ENCODE peak calls at places on chromosomes 7 and 10, in ten cellular contexts. G is left ventricle myocardium inferior, X is natural killer cell, K is foreskin keratinocyte, D is bronchial epithelial cell, R is stomach, E is fibroblast of pulmonary artery, B is glutamatergic neuron, U is endothelial cell, C is fibroblast of villous mesenchyme. P is an unnamed sample.

GRCh38 chr7:112298543-112299100 is 92.1 kb downstream of the ZNF277 start:
- DNase-seq in G (no peak), X (no peak), K (no peak), D (no peak), R (no peak), E (no peak), B (no peak), U (no peak), C (no peak), P (no peak)

GRCh38 chr7:148191391-148192076 is 399.0 kb upstream of the C7orf33 start:
- DNase-seq in G (no peak), X (no peak), K (no peak), D (no peak), R (peak; percentile 58), E (peak; percentile 66), B (no peak), U (no peak), C (peak; percentile 16), P (no peak)

GRCh38 chr7:137354361-137354760 is 10.8 kb upstream of the PTN start:
- DNase-seq in G (no peak), X (no peak), K (no peak), D (no peak), R (no peak), E (peak; percentile 73), B (no peak), U (no peak), C (no peak), P (no peak)

GRCh38 chr10:116810895-116811294 is 38.4 kb upstream of the ENO4 start:
- DNase-seq in G (no peak), X (no peak), K (no peak), D (no peak), R (no peak), E (no peak), B (no peak), U (no peak), C (no peak), P (no peak)

GRCh38 chr7:80318081-80318480 is 183.4 kb downstream of the GNAI1 start:
- DNase-seq in G (no peak), X (no peak), K (no peak), D (no peak), R (no peak), E (no peak), B (no peak), U (no peak), C (no peak), P (no peak)

GRCh38 chr7:158903897-158904541 is 47.7 kb downstream of the DYNC2I1 start:
- DNase-seq in G (no peak), X (no peak), K (no peak), D (no peak), R (no peak), E (no peak), B (no peak), U (no peak), C (no peak), P (no peak)

GRCh38 chr7:27101906-27102577 is 441 bp downstream of the HOXA2 start:
- DNase-seq in G (no peak), X (no peak), K (no peak), D (no peak), R (no peak), E (no peak), B (no peak), U (no peak), C (no peak), P (peak; percentile 71)

GRCh38 chr10:15321431-15322321 is 49.4 kb downstream of the FAM171A1 start:
- DNase-seq in G (peak; percentile 53), X (no peak), K (no peak), D (no peak), R (no peak), E (peak; percentile 79), B (no peak), U (no peak), C (peak; percentile 86), P (no peak)

GRCh38 chr7:5452937-5453540 is 29.4 kb upstream of the TNRC18 start:
- DNase-seq in G (no peak), X (no peak), K (no peak), D (peak; percentile 28), R (no peak), E (peak; percentile 83), B (no peak), U (no peak), C (peak; percentile 85), P (peak; percentile 44)

GRCh38 chr7:149725426-149725821 is 48.0 kb downstream of the ZNF467 start:
- DNase-seq in G (no peak), X (no peak), K (no peak), D (no peak), R (no peak), E (no peak), B (no peak), U (no peak), C (no peak), P (no peak)

GRCh38 chr10:33352631-33353030 is 18.2 kb upstream of the NRP1 start:
- DNase-seq in G (no peak), X (no peak), K (no peak), D (no peak), R (no peak), E (no peak), B (no peak), U (no peak), C (no peak), P (no peak)

GRCh38 chr7:51930834-51931233 is 614.2 kb upstream of the COBL start:
- DNase-seq in G (no peak), X (no peak), K (no peak), D (no peak), R (no peak), E (no peak), B (no peak), U (no peak), C (no peak), P (no peak)

GRCh38 chr7:51929818-51930217 is 613.2 kb upstream of the COBL start:
- DNase-seq in G (no peak), X (no peak), K (no peak), D (no peak), R (no peak), E (no peak), B (no peak), U (no peak), C (no peak), P (no peak)

DNA sequence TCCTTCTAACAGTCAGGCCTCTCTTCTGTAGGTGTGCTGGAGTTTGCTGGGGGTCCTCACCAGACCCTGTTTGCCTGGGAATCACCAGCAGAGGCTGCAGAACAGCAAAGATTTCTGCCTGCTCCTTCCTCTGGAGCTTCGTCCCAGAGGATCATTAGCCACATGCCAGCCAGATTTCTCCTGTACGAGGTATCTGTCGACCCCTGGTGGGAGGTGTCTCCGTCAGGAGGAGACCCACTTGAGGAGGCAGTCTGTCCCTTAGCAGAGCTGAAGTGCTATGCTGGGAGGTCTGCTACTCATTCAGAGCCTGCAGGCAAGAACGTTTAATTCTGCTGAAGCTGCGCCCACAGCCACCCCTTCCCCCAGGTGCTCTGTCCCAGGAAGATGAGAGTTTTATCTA is 611.1 kb upstream of the COBL start:
- DNase-seq in G (no peak), X (no peak), K (no peak), D (no peak), R (no peak), E (no peak), B (no peak), U (no peak), C (no peak), P (no peak)
- TF ChIP-seq CTCF in G (no peak), X (no peak), K (no peak), D (no peak), R (no peak), E (no peak), B (no peak), U (no peak), C (no peak), P (no peak)

DNA sequence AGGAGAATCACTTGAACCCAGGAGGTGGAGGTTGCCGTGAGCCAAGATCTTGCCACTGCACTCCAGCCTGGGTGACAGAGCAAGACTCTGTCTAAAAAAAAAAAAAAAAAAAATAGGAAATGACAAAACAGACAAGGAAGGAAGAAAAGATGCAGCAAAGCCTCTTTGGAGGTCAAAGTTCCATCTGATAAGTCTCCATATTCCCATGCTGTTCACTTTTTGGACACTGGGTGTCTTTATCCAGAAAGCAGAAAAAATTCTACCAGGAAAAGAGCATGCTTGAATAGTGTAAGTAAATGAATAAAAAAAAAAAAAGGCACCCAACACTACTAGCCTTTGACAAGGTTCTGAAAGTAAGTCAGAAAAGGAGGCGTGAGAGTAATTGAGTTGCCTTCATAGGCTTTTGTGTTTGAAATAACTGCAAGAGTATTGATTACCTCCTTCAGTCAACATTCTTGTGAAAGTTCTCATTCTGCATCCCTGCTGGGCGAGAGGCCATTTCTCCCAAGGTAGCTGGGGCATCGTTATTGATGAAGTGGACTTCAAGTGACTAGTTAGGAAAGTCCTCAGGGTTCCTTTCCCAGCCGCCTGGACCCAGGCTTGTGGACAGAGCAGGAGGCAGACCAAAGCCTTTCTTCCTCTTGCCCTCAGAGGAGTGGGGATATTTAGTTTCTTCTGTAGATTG is 133.3 kb upstream of the KIF5B start:
- DNase-seq in G (no peak), X (no peak), K (no peak), D (peak; percentile 20), R (no peak), E (peak; percentile 29), B (no peak), U (no peak), C (peak; percentile 39), P (no peak)
- TF ChIP-seq CTCF in G (peak; percentile 11), X (no peak), K (peak; percentile 23), D (peak; percentile 3), R (no peak), E (peak; percentile 16), B (peak; percentile 35), U (no peak), C (peak; percentile 35), P (peak; percentile 17)

DNA sequence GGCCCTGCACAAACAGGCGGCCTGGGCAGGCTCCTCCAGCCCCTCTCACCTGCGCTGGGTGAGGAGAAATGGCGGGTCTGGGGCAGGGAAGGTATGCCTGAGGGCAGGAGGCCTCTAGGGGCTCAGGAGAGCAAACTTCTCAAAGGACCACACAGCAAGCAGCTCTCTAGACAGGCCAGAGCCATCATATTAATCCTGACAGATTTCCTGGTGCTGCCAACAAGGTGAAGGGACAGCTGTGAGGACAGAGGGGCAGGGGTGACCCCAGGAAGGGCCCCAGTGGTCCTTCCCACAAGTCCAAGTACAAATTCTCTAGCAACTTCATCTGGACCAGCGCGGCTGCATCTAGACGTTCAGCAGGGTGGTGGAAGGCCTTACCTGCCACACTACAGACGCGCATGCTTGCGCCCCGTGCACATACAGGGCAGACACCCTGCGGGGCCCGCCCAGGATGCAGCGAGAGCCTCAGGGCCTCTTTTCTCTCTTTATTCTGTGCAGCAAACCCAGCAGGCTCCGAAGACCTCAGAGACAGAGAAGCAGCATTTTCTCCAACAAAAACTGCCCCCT is 62.1 kb downstream of the ZRANB1 start:
- DNase-seq in G (no peak), X (peak; percentile 10), K (no peak), D (no peak), R (peak; percentile 25), E (no peak), B (no peak), U (no peak), C (no peak), P (no peak)
- TF ChIP-seq CTCF in G (no peak), X (no peak), K (no peak), D (no peak), R (no peak), E (no peak), B (no peak), U (no peak), C (no peak), P (no peak)

DNA sequence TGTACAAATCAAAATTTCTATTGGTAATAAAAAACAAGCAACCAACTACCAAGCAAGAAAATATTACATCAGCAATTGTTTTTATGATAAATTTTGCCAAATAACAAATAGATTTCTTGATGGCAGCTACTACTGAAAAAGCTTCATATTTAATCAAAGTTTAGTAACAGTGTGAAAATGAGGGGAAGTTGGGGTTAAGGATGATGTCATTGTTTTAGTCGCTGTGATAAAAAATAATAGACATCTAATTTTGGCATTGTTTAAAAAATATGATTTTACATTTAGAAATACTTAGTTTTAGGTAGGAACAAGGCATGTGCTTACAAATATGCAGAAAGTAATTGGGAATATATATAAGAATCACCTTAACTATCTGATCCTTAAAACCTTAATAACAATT is 145.9 kb downstream of the CNTNAP2 start:
- DNase-seq in G (no peak), X (no peak), K (no peak), D (no peak), R (no peak), E (no peak), B (no peak), U (no peak), C (no peak), P (no peak)
- TF ChIP-seq CTCF in G (no peak), X (no peak), K (no peak), D (no peak), R (no peak), E (no peak), B (no peak), U (no peak), C (no peak), P (no peak)

P was measured in nephron progenitor cell.